ENCODE peak calls at places on chromosomes 16 and 17, in four cellular contexts. One of them, this sample, is unnamed. For H3K4me1, H3K9me3 and H3K27me3, the result is how much of the 10 kb centered on the place peaks cover.

GRCh38 chr16:67528222-67528869 is at the start of gene RIPOR1:
- DNase-seq in left lung: peak
- DNase-seq in neural progenitor cell: peak
- DNase-seq in adrenal gland: peak
- DNase-seq in this sample: peak

GRCh38 chr16:75273054-75273925 is 21.9 kb upstream of the BCAR1 start:
- DNase-seq in neural progenitor cell: no peak
- DNase-seq in left lung: no peak
- DNase-seq in adrenal gland: no peak
- DNase-seq in this sample: no peak

GRCh38 chr17:74736423-74737298 is at the start of gene RAB37:
- DNase-seq in adrenal gland: peak
- DNase-seq in neural progenitor cell: peak
- DNase-seq in left lung: peak
- DNase-seq in this sample: peak

GRCh38 chr17:79188048-79188447 is 113.4 kb downstream of the ENGASE start:
- DNase-seq in left lung: no peak
- DNase-seq in neural progenitor cell: peak
- DNase-seq in adrenal gland: no peak
- DNase-seq in this sample: no peak

GRCh38 chr17:59505610-59506276 is 59.7 kb upstream of the DHX40 start:
- DNase-seq in neural progenitor cell: no peak
- DNase-seq in left lung: no peak
- DNase-seq in adrenal gland: peak
- DNase-seq in this sample: no peak

GRCh38 chr17:82668631-82669099 is 20.4 kb upstream of the WDR45B start:
- DNase-seq in neural progenitor cell: peak
- DNase-seq in left lung: peak
- DNase-seq in adrenal gland: peak
- DNase-seq in this sample: peak

GRCh38 chr16:20510323-20510722 is 59.0 kb downstream of the ACSM2A start:
- DNase-seq in left lung: no peak
- DNase-seq in adrenal gland: no peak
- DNase-seq in neural progenitor cell: no peak
- DNase-seq in this sample: no peak

GRCh38 chr16:15057755-15058417 is 2.0 kb upstream of the NTAN1 start:
- DNase-seq in left lung: no peak
- DNase-seq in neural progenitor cell: no peak
- DNase-seq in adrenal gland: no peak
- DNase-seq in this sample: no peak

GRCh38 chr17:6084226-6085161 is 14.3 kb downstream of the WSCD1 start:
- DNase-seq in adrenal gland: no peak
- DNase-seq in neural progenitor cell: peak
- DNase-seq in left lung: no peak
- DNase-seq in this sample: peak

GRCh38 chr17:67656494-67657203 is 61.1 kb upstream of the NOL11 start:
- DNase-seq in adrenal gland: no peak
- DNase-seq in left lung: no peak
- DNase-seq in neural progenitor cell: no peak
- DNase-seq in this sample: no peak

GRCh38 chr17:67657596-67657995 is 60.1 kb upstream of the NOL11 start:
- DNase-seq in adrenal gland: no peak
- DNase-seq in left lung: no peak
- DNase-seq in neural progenitor cell: no peak
- DNase-seq in this sample: no peak

GRCh38 chr17:67652433-67652832 is 65.3 kb upstream of the NOL11 start:
- DNase-seq in adrenal gland: no peak
- DNase-seq in left lung: no peak
- DNase-seq in neural progenitor cell: no peak
- DNase-seq in this sample: no peak

GRCh38 chr17:67658265-67658664 is 59.5 kb upstream of the NOL11 start:
- DNase-seq in adrenal gland: no peak
- DNase-seq in left lung: no peak
- DNase-seq in neural progenitor cell: no peak
- DNase-seq in this sample: no peak

DNA sequence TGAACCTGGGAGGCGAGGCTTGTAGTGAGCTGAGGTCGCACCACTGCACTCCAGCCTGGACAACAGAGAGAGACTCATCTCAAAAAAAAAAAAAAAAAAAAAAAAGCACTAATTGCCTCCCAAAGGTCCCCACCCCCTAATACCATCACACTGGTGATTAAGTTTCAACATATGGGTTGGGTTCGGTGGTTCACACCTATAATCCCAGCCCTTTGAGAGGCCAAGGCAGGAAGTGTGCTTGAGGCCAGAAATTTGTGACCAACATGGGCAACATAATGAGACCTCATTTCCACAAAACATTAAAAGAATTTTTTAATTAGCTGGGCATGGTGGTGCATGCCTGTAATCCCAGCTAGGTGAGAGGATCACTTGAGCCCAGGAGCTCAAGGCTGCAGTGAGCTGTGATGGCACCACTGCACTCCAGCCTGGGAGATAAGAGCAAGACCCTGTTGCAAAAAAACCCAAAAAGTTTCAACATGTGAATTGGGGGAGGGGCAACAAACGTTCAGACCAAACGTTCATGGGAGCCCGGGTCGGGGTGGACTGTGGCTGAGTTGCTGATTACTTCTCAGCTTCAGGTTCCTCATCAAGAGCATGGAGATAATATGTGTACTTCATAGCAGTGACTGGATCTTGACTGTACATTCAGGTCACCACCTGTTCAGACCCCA is 62.1 kb upstream of the NOL11 start:
- DNase-seq in left lung: no peak
- DNase-seq in neural progenitor cell: no peak
- DNase-seq in adrenal gland: no peak
- DNase-seq in this sample: no peak
- H3K4me1 ChIP-seq in left lung: under half
- H3K4me1 ChIP-seq in neural progenitor cell: under half
- H3K4me1 ChIP-seq in adrenal gland: under half
- H3K4me1 ChIP-seq in this sample: under half

GRCh38 chr16:87533061-87533460 is 40.2 kb upstream of the ZCCHC14 start:
- DNase-seq in left lung: no peak
- DNase-seq in adrenal gland: no peak
- DNase-seq in neural progenitor cell: no peak
- DNase-seq in this sample: no peak
- H3K9me3 ChIP-seq in left lung: under half
- H3K9me3 ChIP-seq in adrenal gland: under half
- H3K9me3 ChIP-seq in neural progenitor cell: under half
- H3K9me3 ChIP-seq in this sample: under half

GRCh38 chr16:56605475-56605874 is 2.9 kb upstream of the MT2A start:
- DNase-seq in neural progenitor cell: no peak
- DNase-seq in left lung: no peak
- DNase-seq in adrenal gland: peak
- DNase-seq in this sample: no peak
- H3K27me3 ChIP-seq in neural progenitor cell: half or more
- H3K27me3 ChIP-seq in left lung: under half
- H3K27me3 ChIP-seq in adrenal gland: under half
- H3K27me3 ChIP-seq in this sample: under half

DNA sequence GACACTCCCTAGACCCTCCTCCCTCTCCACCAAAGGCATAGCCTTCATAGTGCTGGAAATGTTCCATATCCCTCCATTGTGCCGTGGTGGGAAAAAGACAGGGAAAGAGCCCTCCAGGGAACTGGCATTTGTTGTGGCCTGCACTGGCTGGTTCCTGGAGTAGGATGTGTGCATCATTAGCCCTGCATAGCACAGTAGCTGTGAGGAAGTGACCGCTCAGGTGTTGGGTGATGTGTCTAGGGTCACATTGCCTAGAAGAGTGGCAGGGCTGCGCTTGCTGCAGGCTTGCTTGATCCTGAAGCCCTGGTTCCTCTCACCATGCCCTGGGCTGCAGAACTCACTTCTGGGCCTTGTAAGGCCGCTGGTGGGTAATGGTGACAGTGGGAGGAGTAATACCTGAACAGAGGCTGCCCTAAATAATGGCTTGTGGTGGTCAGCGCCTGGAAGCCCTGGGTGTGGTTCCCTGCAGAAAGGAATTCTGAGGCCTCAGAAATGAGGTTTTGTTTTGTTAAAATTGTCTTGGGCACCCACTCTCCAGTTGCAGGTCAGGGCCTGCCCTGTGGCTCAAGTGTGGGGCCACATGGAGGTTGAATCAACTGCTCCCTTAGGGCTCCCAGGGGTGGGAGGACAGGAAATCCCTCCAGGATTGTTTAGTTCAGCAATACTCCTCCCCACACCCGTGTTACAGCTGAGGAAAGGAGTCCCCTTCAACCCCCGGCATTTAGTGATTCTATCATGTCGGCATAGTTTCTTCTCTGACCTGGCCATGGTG is 62.7 kb downstream of the KSR1 start:
- DNase-seq in adrenal gland: no peak
- DNase-seq in neural progenitor cell: no peak
- DNase-seq in left lung: no peak
- DNase-seq in this sample: no peak
- H3K4me1 ChIP-seq in adrenal gland: under half
- H3K4me1 ChIP-seq in neural progenitor cell: under half
- H3K4me1 ChIP-seq in left lung: under half
- H3K4me1 ChIP-seq in this sample: under half

DNA sequence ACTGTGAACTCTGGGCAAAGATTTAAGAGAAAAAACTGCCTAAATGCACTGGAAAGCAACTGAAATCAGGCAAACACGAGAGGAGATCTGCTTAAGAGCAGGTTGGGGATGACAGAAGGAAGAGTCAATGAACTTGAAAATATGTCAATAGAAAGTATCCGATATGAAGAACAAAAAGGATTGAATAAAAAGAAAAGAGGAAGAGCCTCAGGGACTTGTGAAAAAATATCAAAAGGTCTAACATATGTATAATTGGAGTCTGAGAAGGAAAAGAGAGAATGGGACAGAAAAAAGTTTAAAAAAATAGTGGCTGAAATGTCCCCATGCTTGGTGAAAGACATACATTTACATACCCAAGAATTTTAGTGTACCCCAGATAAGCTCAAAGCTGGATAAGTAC is 195.5 kb downstream of the COPRS start:
- DNase-seq in adrenal gland: no peak
- DNase-seq in left lung: no peak
- DNase-seq in neural progenitor cell: no peak
- DNase-seq in this sample: no peak
- H3K9me3 ChIP-seq in adrenal gland: under half
- H3K9me3 ChIP-seq in left lung: under half
- H3K9me3 ChIP-seq in neural progenitor cell: under half
- H3K9me3 ChIP-seq in this sample: under half

GRCh38 chr16:704552-705380 is 835 bp downstream of the FBXL16 start:
- DNase-seq in neural progenitor cell: peak
- DNase-seq in left lung: no peak
- DNase-seq in adrenal gland: no peak
- DNase-seq in this sample: no peak
- H3K27me3 ChIP-seq in neural progenitor cell: half or more
- H3K27me3 ChIP-seq in left lung: half or more
- H3K27me3 ChIP-seq in adrenal gland: half or more
- H3K27me3 ChIP-seq in this sample: half or more